ENCODE peak calls at places on chromosome 19, in five cellular contexts. J is stimulated activated effector memory CD8-positive, alpha-beta T cell treated with anti-CD3 and anti-CD28 coated beads, Interleukin-12 subunit alpha, Interleukin-12 subunit beta, amount 100 ng/mL, for 72 hours; Y is RWPE1; O is Right ventricle myocardium superior; U is aorta. A is an unnamed sample.

GRCh38 chr19:6126335-6126974 is 9.0 kb upstream of the ACSBG2 start:
- DNase-seq in Y (peak), O (no peak), J (no peak), U (no peak), A (no peak)

GRCh38 chr19:41226053-41226873 is 7.2 kb downstream of the AXL start:
- DNase-seq in Y (peak), J (peak), O (peak), U (peak), A (no peak)

GRCh38 chr19:5216141-5216847 is 124.3 kb downstream of the PTPRS start:
- DNase-seq in U (no peak), O (no peak), Y (no peak), J (no peak), A (no peak)

GRCh38 chr19:1211494-1212234 is 6.1 kb downstream of the STK11 start:
- DNase-seq in U (no peak), Y (no peak), O (peak), J (no peak), A (no peak)

GRCh38 chr19:33520048-33520643 is 1.4 kb downstream of the PEPD start:
- DNase-seq in O (no peak), U (no peak), Y (no peak), J (no peak), A (no peak)

GRCh38 chr19:40398417-40399056 is 8.6 kb upstream of the HIPK4 start:
- DNase-seq in O (peak), J (no peak), U (no peak), Y (peak), A (no peak)

GRCh38 chr19:43906774-43907173 is 28.3 kb downstream of the ZNF45 start:
- DNase-seq in U (no peak), J (no peak), Y (no peak), O (no peak), A (no peak)

GRCh38 chr19:52896431-52897148 is 845 bp downstream of the ZNF320 start:
- DNase-seq in U (no peak), J (no peak), O (no peak), Y (peak), A (no peak)

GRCh38 chr19:42059196-42059595 is 10.8 kb downstream of the GRIK5 start:
- DNase-seq in U (no peak), J (no peak), O (no peak), Y (no peak), A (no peak)

GRCh38 chr19:30340724-30341595 is 31.2 kb upstream of the ZNF536 start:
- DNase-seq in J (no peak), U (no peak), Y (no peak), O (no peak), A (no peak)

GRCh38 chr19:52640916-52641315 is 2.8 kb upstream of the ZNF83 start:
- DNase-seq in O (no peak), U (no peak), J (no peak), Y (no peak), A (no peak)

GRCh38 chr19:53596056-53596455 is 35.7 kb upstream of the DPRX start:
- DNase-seq in O (no peak), Y (no peak), J (no peak), U (no peak), A (no peak)

GRCh38 chr19:823565-824121 is 1.9 kb upstream of the PLPPR3 start:
- DNase-seq in U (no peak), Y (no peak), J (no peak), O (no peak), A (no peak)